ENCODE peak calls at places on chromosomes 12 and 14, in ten cellular contexts. P is tibial artery, D is right cardiac atrium, Y is IMR-90, R is HFF-Myc, X is bronchial epithelial cell, K is transverse colon, I is Panc1, T is left ventricle myocardium inferior, H is pancreas. J is an unnamed sample.

GRCh38 chr14:96077983-96078686 is 39.0 kb downstream of the C14orf132 start:
- DNase-seq in P (no peak), D (no peak), Y (no peak), R (no peak), X (peak; percentile 84), K (no peak), I (no peak), T (no peak), H (peak; percentile 37), J (no peak)

GRCh38 chr12:1933342-1933992 is 15.0 kb upstream of the CACNA2D4 start:
- DNase-seq in P (peak; percentile 66), D (peak; percentile 44), Y (peak; percentile 81), R (no peak), X (no peak), K (no peak), I (no peak), T (no peak), H (no peak), J (no peak)

GRCh38 chr12:110012137-110012536 is 12.9 kb downstream of the ANKRD13A start:
- DNase-seq in P (no peak), D (no peak), Y (no peak), R (no peak), X (no peak), K (peak; percentile 65), I (no peak), T (no peak), H (no peak), J (no peak)

GRCh38 chr14:100372357-100373048 is 49.4 kb downstream of the SLC25A47 start:
- DNase-seq in P (no peak), D (no peak), Y (no peak), R (no peak), X (no peak), K (no peak), I (no peak), T (no peak), H (no peak), J (no peak)

GRCh38 chr14:32364941-32365340 is 35.8 kb downstream of the AKAP6 start:
- DNase-seq in P (no peak), D (no peak), Y (no peak), R (no peak), X (no peak), K (no peak), I (no peak), T (no peak), H (no peak), J (no peak)

GRCh38 chr12:89965993-89966392 is 257.4 kb upstream of the ATP2B1 start:
- DNase-seq in P (no peak), D (no peak), Y (no peak), R (no peak), X (no peak), K (no peak), I (no peak), T (no peak), H (no peak), J (no peak)

GRCh38 chr12:103751171-103751570 is 89.9 kb downstream of the NT5DC3 start:
- DNase-seq in P (no peak), D (no peak), Y (no peak), R (no peak), X (no peak), K (no peak), I (no peak), T (no peak), H (no peak), J (no peak)

GRCh38 chr12:129716825-129717224 is 187.0 kb downstream of the TMEM132D start:
- DNase-seq in P (no peak), D (no peak), Y (no peak), R (no peak), X (no peak), K (no peak), I (no peak), T (no peak), H (no peak), J (no peak)

GRCh38 chr14:66036598-66036997 is 449.6 kb upstream of the CCDC196 start:
- DNase-seq in P (no peak), D (no peak), Y (no peak), R (no peak), X (peak; percentile 10), K (no peak), I (no peak), T (no peak), H (no peak), J (no peak)

GRCh38 chr12:68469136-68469535 is 137.0 kb upstream of the MDM1 start:
- DNase-seq in P (no peak), D (no peak), Y (peak; percentile 18), R (no peak), X (no peak), K (no peak), I (no peak), T (no peak), H (no peak), J (no peak)

GRCh38 chr12:132171968-132172521 is 27.8 kb downstream of the NOC4L start:
- DNase-seq in P (no peak), D (no peak), Y (no peak), R (no peak), X (no peak), K (no peak), I (no peak), T (peak; percentile 5), H (no peak), J (no peak)

DNA sequence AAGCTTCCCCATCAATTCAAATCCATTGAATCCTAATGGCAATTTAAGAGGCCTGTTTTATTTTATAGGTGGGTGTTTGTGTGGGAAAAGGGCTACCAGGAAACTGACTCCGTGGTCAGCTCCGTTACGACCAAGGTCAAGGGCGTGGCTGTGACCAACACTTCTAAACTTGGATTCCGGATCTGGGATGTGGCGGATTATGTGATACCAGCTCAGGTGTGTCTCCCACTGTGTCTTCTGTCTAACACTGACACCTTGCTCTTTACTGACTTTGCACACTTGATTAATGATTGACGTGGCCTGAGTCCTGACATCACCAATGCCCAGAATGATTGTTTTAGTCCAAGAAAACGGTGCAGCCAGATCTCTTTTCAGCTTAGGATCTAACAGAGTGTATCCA is 7.1 kb downstream of the P2RX4 start:
- DNase-seq in P (no peak), D (peak; percentile 5), Y (no peak), R (no peak), X (no peak), K (peak; percentile 65), I (no peak), T (no peak), H (no peak), J (no peak)
- H3K4me3 ChIP-seq in P (no peak overlapping the region), D (no peak overlapping the region), Y (no peak overlapping the region), R (no peak overlapping the region), X (no peak overlapping the region), K (no peak overlapping the region), I (no peak overlapping the region), T (no peak overlapping the region), H (no peak overlapping the region), J (no peak overlapping the region)

GRCh38 chr14:75069021-75069810 is at the start of gene ZC2HC1C:
- DNase-seq in P (peak; percentile 98), D (peak; percentile 99), Y (peak; percentile 75), R (no peak), X (peak; percentile 78), K (peak; percentile 97), I (no peak), T (peak; percentile 97), H (peak; percentile 99), J (no peak)

GRCh38 chr14:75069811-75070145 is 337 bp downstream of the ZC2HC1C start:
- DNase-seq in P (no peak), D (no peak), Y (no peak), R (no peak), X (no peak), K (no peak), I (no peak), T (no peak), H (no peak), J (no peak)

GRCh38 chr14:75068294-75069020 is 984 bp upstream of the ZC2HC1C start:
- DNase-seq in P (no peak), D (no peak), Y (no peak), R (no peak), X (no peak), K (no peak), I (no peak), T (no peak), H (no peak), J (no peak)

GRCh38 chr14:75064205-75064567 is 362 bp upstream of the ACYP1 start:
- DNase-seq in P (no peak), D (no peak), Y (no peak), R (no peak), X (no peak), K (no peak), I (no peak), T (no peak), H (no peak), J (no peak)

DNA sequence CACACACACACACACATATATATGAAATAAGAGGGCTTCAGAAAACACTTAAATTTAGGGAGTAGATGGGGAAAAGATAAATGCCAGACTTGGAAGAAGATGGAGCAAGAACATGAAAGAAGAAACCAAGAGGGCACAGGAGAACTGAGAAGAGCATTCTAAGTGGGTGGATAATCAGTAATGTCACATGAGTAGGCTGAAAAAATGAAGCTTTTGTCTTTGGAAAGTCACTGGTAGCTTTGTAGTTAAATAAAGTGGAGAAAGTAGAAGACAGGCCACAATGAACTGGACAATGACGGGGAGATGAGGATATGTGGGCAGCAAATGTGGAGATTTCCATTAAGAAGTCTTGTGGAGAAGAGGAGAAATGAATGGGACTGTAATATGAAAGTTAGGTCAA is 2.2 kb upstream of the ZC2HC1C start:
- DNase-seq in P (no peak), D (no peak), Y (no peak), R (no peak), X (no peak), K (no peak), I (no peak), T (no peak), H (no peak), J (no peak)
- H3K4me3 ChIP-seq in P (no peak overlapping the region), D (no peak overlapping the region), Y (no peak overlapping the region), R (no peak overlapping the region), X (no peak overlapping the region), K (no peak overlapping the region), I (no peak overlapping the region), T (peak overlapping the region; percentile 70), H (no peak overlapping the region), J (no peak overlapping the region)

DNA sequence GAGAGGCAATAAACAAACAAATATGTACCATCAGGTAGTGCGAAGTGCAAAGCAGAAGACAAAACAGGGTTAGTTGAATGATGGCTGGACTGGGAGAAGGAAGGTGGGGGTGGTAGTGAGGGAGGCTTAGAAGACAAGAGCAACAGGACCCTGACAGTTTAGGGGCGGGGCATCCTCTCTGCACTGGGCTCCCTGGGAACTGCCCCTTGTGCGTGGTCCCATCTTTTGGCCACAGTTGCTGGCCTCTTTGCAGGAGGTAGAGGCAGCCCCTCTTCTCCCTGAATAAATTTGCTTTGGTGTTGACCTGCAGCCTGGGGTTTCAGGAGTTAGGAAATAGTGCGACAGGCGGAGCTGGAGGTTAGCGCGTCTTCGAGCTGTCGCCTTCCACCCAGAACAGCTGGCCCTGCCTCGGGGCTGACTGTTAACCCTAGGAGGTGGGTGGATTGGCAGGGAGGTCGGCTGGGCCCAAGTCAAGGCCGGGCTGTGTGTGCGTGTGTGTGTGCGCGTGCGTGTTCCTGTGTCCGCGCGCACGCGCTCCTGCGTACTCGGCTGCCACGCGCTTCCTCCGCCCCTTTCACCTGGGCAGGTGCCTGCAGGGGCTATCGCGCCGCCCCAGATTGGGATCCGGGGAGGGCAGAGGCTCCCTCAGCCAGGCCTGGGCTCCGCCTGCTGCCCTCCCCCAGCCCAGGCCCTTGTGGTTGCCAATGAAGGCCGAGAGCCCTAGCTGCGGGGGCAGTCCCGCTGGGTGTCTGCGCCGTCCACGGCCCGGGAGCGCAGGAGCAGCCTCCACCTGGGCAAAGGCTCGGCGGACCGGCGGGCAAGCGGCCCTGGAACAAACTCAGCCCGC is 180.8 kb downstream of the ADCK1 start:
- DNase-seq in P (no peak), D (peak; percentile 63), Y (no peak), R (no peak), X (peak; percentile 34), K (peak; percentile 46), I (no peak), T (no peak), H (peak; percentile 86), J (no peak)
- H3K4me3 ChIP-seq in P (no peak overlapping the region), D (peak overlapping the region; percentile 33), Y (no peak overlapping the region), R (peak overlapping the region; percentile 29), X (peak overlapping the region; percentile 46), K (no peak overlapping the region), I (peak overlapping the region; percentile 36), T (peak overlapping the region; percentile 63), H (peak overlapping the region; percentile 5), J (peak overlapping the region; percentile 70)

GRCh38 chr14:71799831-71800230 is 132.4 kb upstream of the RGS6 start:
- DNase-seq in P (no peak), D (no peak), Y (no peak), R (no peak), X (no peak), K (no peak), I (no peak), T (no peak), H (no peak), J (no peak)
- H3K4me3 ChIP-seq in P (no peak overlapping the region), D (no peak overlapping the region), Y (no peak overlapping the region), R (no peak overlapping the region), X (no peak overlapping the region), K (no peak overlapping the region), I (no peak overlapping the region), T (no peak overlapping the region), H (no peak overlapping the region), J (no peak overlapping the region)